ENCODE peak calls at places on chromosomes 16 and 17, in eight cellular contexts. One of them, this sample, is unnamed.
A peak's percentile ranks its signal among the peaks of the same experiment; 100 is the strongest.

GRCh38 chr16:13390093-13390985 is 488.9 kb downstream of the SHISA9 start:
- DNase-seq in sigmoid colon: no peak
- DNase-seq in posterior cingulate gyrus: no peak
- DNase-seq in ELR: no peak
- DNase-seq in Daoy: no peak
- DNase-seq in HFFc6: no peak
- DNase-seq in heart left ventricle: no peak
- DNase-seq in NCI-H1436: no peak
- DNase-seq in this sample: no peak

GRCh38 chr17:38916771-38917170 is 8.6 kb upstream of the LASP1NB start:
- DNase-seq in sigmoid colon: peak; percentile 4
- DNase-seq in posterior cingulate gyrus: no peak
- DNase-seq in ELR: no peak
- DNase-seq in Daoy: no peak
- DNase-seq in HFFc6: no peak
- DNase-seq in heart left ventricle: no peak
- DNase-seq in NCI-H1436: no peak
- DNase-seq in this sample: no peak

GRCh38 chr17:55068862-55069771 is 100.6 kb downstream of the STXBP4 start:
- DNase-seq in sigmoid colon: no peak
- DNase-seq in posterior cingulate gyrus: no peak
- DNase-seq in ELR: no peak
- DNase-seq in Daoy: no peak
- DNase-seq in HFFc6: no peak
- DNase-seq in heart left ventricle: no peak
- DNase-seq in NCI-H1436: no peak
- DNase-seq in this sample: no peak

GRCh38 chr16:79050063-79050462 is 550.5 kb downstream of the MAF start:
- DNase-seq in sigmoid colon: no peak
- DNase-seq in posterior cingulate gyrus: no peak
- DNase-seq in ELR: no peak
- DNase-seq in Daoy: no peak
- DNase-seq in HFFc6: no peak
- DNase-seq in heart left ventricle: no peak
- DNase-seq in NCI-H1436: no peak
- DNase-seq in this sample: no peak

GRCh38 chr16:20023190-20023589 is 50.5 kb downstream of the GPR139 start:
- DNase-seq in sigmoid colon: no peak
- DNase-seq in posterior cingulate gyrus: no peak
- DNase-seq in ELR: peak; percentile 2
- DNase-seq in Daoy: no peak
- DNase-seq in HFFc6: no peak
- DNase-seq in heart left ventricle: no peak
- DNase-seq in NCI-H1436: no peak
- DNase-seq in this sample: no peak

GRCh38 chr16:49588729-49589384 is 215.3 kb downstream of the C16orf78 start:
- DNase-seq in sigmoid colon: no peak
- DNase-seq in posterior cingulate gyrus: no peak
- DNase-seq in ELR: no peak
- DNase-seq in Daoy: peak; percentile 39
- DNase-seq in HFFc6: no peak
- DNase-seq in heart left ventricle: no peak
- DNase-seq in NCI-H1436: no peak
- DNase-seq in this sample: no peak

GRCh38 chr17:59371426-59372099 is 40.1 kb downstream of the YPEL2 start:
- DNase-seq in sigmoid colon: peak; percentile 94
- DNase-seq in posterior cingulate gyrus: no peak
- DNase-seq in ELR: no peak
- DNase-seq in Daoy: no peak
- DNase-seq in HFFc6: no peak
- DNase-seq in heart left ventricle: no peak
- DNase-seq in NCI-H1436: no peak
- DNase-seq in this sample: no peak

GRCh38 chr17:57485566-57485865 is 229.2 kb downstream of the MSI2 start:
- DNase-seq in sigmoid colon: no peak
- DNase-seq in posterior cingulate gyrus: no peak
- DNase-seq in ELR: no peak
- DNase-seq in Daoy: no peak
- DNase-seq in HFFc6: no peak
- DNase-seq in heart left ventricle: no peak
- DNase-seq in NCI-H1436: no peak
- DNase-seq in this sample: no peak

GRCh38 chr16:87762620-87763019 is 3.2 kb downstream of the KLHDC4 start:
- DNase-seq in sigmoid colon: no peak
- DNase-seq in posterior cingulate gyrus: no peak
- DNase-seq in ELR: no peak
- DNase-seq in Daoy: no peak
- DNase-seq in HFFc6: no peak
- DNase-seq in heart left ventricle: no peak
- DNase-seq in NCI-H1436: no peak
- DNase-seq in this sample: no peak

This sample was measured in NCI-H774.